ENCODE peak calls at places on chromosome 12, in nine cellular contexts. R, X, W, Q, E, H, I, U and D are unnamed samples.

GRCh38 chr12:113214938-113215400 is 6.3 kb upstream of the TPCN1 start:
- DNase-seq in R (no peak), X (peak), W (peak), Q (peak), E (peak), H (no peak), I (peak), U (peak), D (peak)

GRCh38 chr12:115944851-115945496 is 332.5 kb downstream of the MED13L start:
- DNase-seq in R (no peak), X (peak), W (no peak), Q (no peak), E (no peak), H (no peak), I (no peak), U (no peak), D (no peak)

GRCh38 chr12:109182041-109182839 is 65.9 kb downstream of the ACACB start:
- DNase-seq in R (no peak), X (no peak), W (no peak), Q (no peak), E (no peak), H (no peak), I (no peak), U (no peak), D (peak)

GRCh38 chr12:66964629-66965028 is 285.8 kb upstream of the GRIP1 start:
- DNase-seq in R (no peak), X (no peak), W (peak), Q (no peak), E (peak), H (no peak), I (peak), U (no peak), D (peak)

GRCh38 chr12:29153231-29153630 is 4.2 kb downstream of the FAR2 start:
- DNase-seq in R (no peak), X (no peak), W (no peak), Q (no peak), E (no peak), H (no peak), I (no peak), U (no peak), D (no peak)

GRCh38 chr12:84276215-84276614 is 636.4 kb downstream of the SLC6A15 start:
- DNase-seq in R (no peak), X (no peak), W (no peak), Q (no peak), E (no peak), H (no peak), I (no peak), U (no peak), D (no peak)

GRCh38 chr12:24948452-24948815 is 467 bp downstream of the BCAT1 start:
- DNase-seq in R (no peak), X (no peak), W (peak), Q (no peak), E (no peak), H (no peak), I (no peak), U (no peak), D (peak)

GRCh38 chr12:132872975-132873421 is 14.4 kb downstream of the CHFR start:
- DNase-seq in R (no peak), X (no peak), W (no peak), Q (no peak), E (no peak), H (no peak), I (no peak), U (no peak), D (no peak)

GRCh38 chr12:90091809-90092208 is 383.2 kb upstream of the ATP2B1 start:
- DNase-seq in R (no peak), X (no peak), W (no peak), Q (no peak), E (no peak), H (no peak), I (no peak), U (no peak), D (no peak)

GRCh38 chr12:76037130-76038105 is 5.8 kb upstream of the PHLDA1 start:
- DNase-seq in R (peak), X (no peak), W (peak), Q (no peak), E (no peak), H (no peak), I (peak), U (no peak), D (peak)

GRCh38 chr12:3596703-3597472 is 105.9 kb downstream of the PRMT8 start:
- DNase-seq in R (no peak), X (no peak), W (no peak), Q (no peak), E (no peak), H (no peak), I (no peak), U (no peak), D (no peak)

GRCh38 chr12:108611884-108612415 is 14.1 kb upstream of the TMEM119 start:
- DNase-seq in R (no peak), X (no peak), W (no peak), Q (no peak), E (no peak), H (no peak), I (peak), U (peak), D (peak)

GRCh38 chr12:70839544-70839943 is 81.0 kb downstream of the PTPRR start:
- DNase-seq in R (no peak), X (no peak), W (no peak), Q (no peak), E (no peak), H (no peak), I (no peak), U (no peak), D (no peak)

GRCh38 chr12:89098390-89099102 is 253.8 kb downstream of the DUSP6 start:
- DNase-seq in R (no peak), X (no peak), W (no peak), Q (no peak), E (no peak), H (no peak), I (peak), U (no peak), D (no peak)

GRCh38 chr12:9736931-9737705 is 4.2 kb upstream of the CLECL1 start:
- DNase-seq in R (no peak), X (no peak), W (no peak), Q (no peak), E (no peak), H (no peak), I (no peak), U (no peak), D (no peak)

GRCh38 chr12:13745100-13745678 is 236.2 kb downstream of the GRIN2B start:
- DNase-seq in R (peak), X (no peak), W (no peak), Q (no peak), E (no peak), H (no peak), I (no peak), U (no peak), D (no peak)

GRCh38 chr12:132300789-132301722 is 28.3 kb downstream of the GALNT9 start:
- DNase-seq in R (no peak), X (no peak), W (no peak), Q (peak), E (no peak), H (no peak), I (no peak), U (no peak), D (no peak)

GRCh38 chr12:126617312-126617711 is 1552.1 kb downstream of the AACS start:
- DNase-seq in R (no peak), X (no peak), W (no peak), Q (no peak), E (no peak), H (no peak), I (no peak), U (no peak), D (no peak)

GRCh38 chr12:12715459-12716150 is 1.6 kb upstream of the CDKN1B start:
- DNase-seq in R (peak), X (no peak), W (peak), Q (no peak), E (no peak), H (no peak), I (no peak), U (no peak), D (peak)

GRCh38 chr12:124423683-124424515 is 129.0 kb downstream of the RFLNA start:
- DNase-seq in R (no peak), X (no peak), W (no peak), Q (no peak), E (no peak), H (no peak), I (no peak), U (no peak), D (no peak)
- H3K4me3 ChIP-seq in R (peak), X (no peak), W (no peak), Q (peak), E (no peak), H (no peak), I (no peak), U (no peak), D (no peak)

GRCh38 chr12:51589557-51590176 is 1.4 kb upstream of the SCN8A start:
- DNase-seq in R (no peak), X (no peak), W (no peak), Q (no peak), E (no peak), H (no peak), I (no peak), U (no peak), D (no peak)

GRCh38 chr12:51591020-51591901 is at the start of gene SCN8A:
- DNase-seq in R (peak), X (no peak), W (peak), Q (peak), E (no peak), H (no peak), I (no peak), U (no peak), D (peak)

GRCh38 chr12:51589060-51589459 is 2.0 kb upstream of the SCN8A start:
- DNase-seq in R (no peak), X (no peak), W (no peak), Q (no peak), E (no peak), H (no peak), I (no peak), U (peak), D (no peak)

GRCh38 chr12:51592034-51592705 is 1.1 kb downstream of the SCN8A start:
- DNase-seq in R (no peak), X (no peak), W (no peak), Q (no peak), E (no peak), H (no peak), I (no peak), U (peak), D (peak)

GRCh38 chr12:51590347-51591019 is 550 bp upstream of the SCN8A start:
- DNase-seq in R (peak), X (no peak), W (peak), Q (peak), E (no peak), H (no peak), I (peak), U (no peak), D (peak)
- TF ChIP-seq CTCF in R (no peak), X (no peak), W (no peak), Q (peak), E (no peak), H (peak), I (peak), U (peak), D (peak)

GRCh38 chr12:53950789-53951576 is 3.7 kb upstream of the HOXC12 start:
- DNase-seq in R (no peak), X (no peak), W (no peak), Q (peak), E (no peak), H (no peak), I (no peak), U (no peak), D (no peak)
- H3K4me3 ChIP-seq in R (no peak), X (no peak), W (no peak), Q (no peak), E (no peak), H (no peak), I (no peak), U (no peak), D (no peak)

GRCh38 chr12:7834701-7835100 is 38.0 kb downstream of the SLC2A14 start:
- DNase-seq in R (no peak), X (no peak), W (no peak), Q (no peak), E (peak), H (no peak), I (no peak), U (no peak), D (no peak)

GRCh38 chr12:7833831-7834230 is 38.9 kb downstream of the SLC2A14 start:
- DNase-seq in R (no peak), X (no peak), W (no peak), Q (no peak), E (no peak), H (no peak), I (no peak), U (no peak), D (no peak)

GRCh38 chr12:7835116-7835515 is 37.6 kb downstream of the SLC2A14 start:
- DNase-seq in R (no peak), X (no peak), W (no peak), Q (no peak), E (no peak), H (no peak), I (no peak), U (no peak), D (no peak)

GRCh38 chr12:7835766-7836165 is 36.9 kb downstream of the SLC2A14 start:
- DNase-seq in R (no peak), X (no peak), W (no peak), Q (no peak), E (peak), H (no peak), I (no peak), U (no peak), D (no peak)

DNA sequence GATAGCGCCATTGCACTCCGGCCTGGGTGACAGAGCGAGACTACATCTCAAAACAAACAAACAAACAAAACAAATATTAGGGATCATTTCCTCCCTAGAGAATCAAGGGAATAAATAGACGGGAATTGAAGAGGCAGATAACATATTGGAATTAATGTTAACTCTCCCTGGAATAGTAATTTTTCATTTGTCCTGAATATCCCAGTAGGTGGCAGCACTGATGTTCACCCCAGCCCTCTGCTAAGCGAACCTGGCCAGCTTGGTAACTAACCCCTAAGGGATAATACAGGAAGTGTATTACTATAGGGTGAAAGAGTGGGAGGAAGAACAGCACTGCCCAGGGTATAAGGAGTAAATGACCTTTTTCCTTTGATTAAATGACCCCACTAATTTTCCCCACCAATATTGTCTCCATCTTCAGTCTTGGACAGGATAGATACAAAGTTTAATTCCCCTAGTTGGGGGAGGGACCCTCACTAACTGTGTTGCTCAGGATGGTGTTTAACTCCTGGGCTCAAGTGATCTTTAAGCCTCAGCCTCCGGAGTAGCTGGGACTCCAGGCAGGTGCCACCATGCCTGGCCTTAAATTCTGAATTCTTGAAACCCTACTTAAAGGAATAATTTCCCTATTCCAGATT is 40.5 kb downstream of the SLC2A14 start:
- DNase-seq in R (no peak), X (peak), W (peak), Q (no peak), E (peak), H (peak), I (peak), U (no peak), D (peak)
- TF ChIP-seq CTCF in R (peak), X (no peak), W (peak), Q (no peak), E (peak), H (peak), I (peak), U (peak), D (peak)